ENCODE peak calls at places on chromosomes 6 and 20, in nine cellular contexts. J is IMR-90; T is Ammon's horn; N is ecto neural progenitor cell; U is H9; O is tibial artery; V is stimulated activated CD8-positive, alpha-beta memory T cell treated with anti-CD3 and anti-CD28 coated beads, Interleukin-4, amount 100 ng/mL, for 48 hours; E is nucleus accumbens; Q is lung microvascular endothelial cell. W is an unnamed sample.

GRCh38 chr6:45619994-45620471 is 242.3 kb upstream of the SUPT3H start:
- DNase-seq in Q (no peak), T (no peak), J (peak; percentile 63), N (no peak), O (no peak), E (no peak), V (peak; percentile 53), U (no peak), W (no peak)

GRCh38 chr6:154386848-154387717 is 30.5 kb upstream of the IPCEF1 start:
- DNase-seq in N (no peak), E (no peak), Q (peak; percentile 23), V (no peak), J (peak; percentile 97), T (no peak), U (no peak), O (no peak), W (no peak)

GRCh38 chr6:102023977-102024657 is 630.6 kb downstream of the GRIK2 start:
- DNase-seq in U (no peak), O (no peak), Q (no peak), E (no peak), V (no peak), J (no peak), T (no peak), N (no peak), W (no peak)

GRCh38 chr6:35343835-35344550 is 1.6 kb downstream of the PPARD start:
- DNase-seq in U (no peak), J (no peak), O (no peak), T (no peak), V (no peak), E (no peak), Q (no peak), N (no peak), W (no peak)

GRCh38 chr6:154169193-154169847 is 130.3 kb downstream of the OPRM1 start:
- DNase-seq in O (no peak), Q (no peak), N (no peak), J (no peak), T (peak; percentile 70), E (no peak), V (peak; percentile 50), U (no peak), W (no peak)

GRCh38 chr6:33732819-33733218 is 13.9 kb downstream of the IP6K3 start:
- DNase-seq in T (no peak), N (no peak), J (peak; percentile 38), E (no peak), V (no peak), O (no peak), Q (no peak), U (no peak), W (no peak)

GRCh38 chr6:152748843-152749242 is 1.8 kb upstream of the VIP start:
- DNase-seq in O (no peak), V (no peak), E (no peak), U (no peak), Q (peak; percentile 31), T (no peak), J (peak; percentile 33), N (no peak), W (no peak)

GRCh38 chr6:163757506-163757905 is 343.0 kb downstream of the QKI start:
- DNase-seq in N (no peak), Q (no peak), V (no peak), E (no peak), O (no peak), J (no peak), T (no peak), U (no peak), W (no peak)

GRCh38 chr6:46042355-46042999 is 26.8 kb upstream of the CLIC5 start:
- DNase-seq in Q (peak; percentile 56), E (no peak), T (peak; percentile 13), V (no peak), N (no peak), O (no peak), J (peak; percentile 11), U (peak; percentile 50), W (no peak)

GRCh38 chr6:133241088-133241900 is at the start of gene EYA4:
- DNase-seq in N (peak; percentile 68), E (no peak), T (no peak), Q (peak; percentile 11), V (no peak), U (peak; percentile 52), J (peak; percentile 74), O (no peak), W (no peak)

GRCh38 chr20:53751394-53752368 is 158.0 kb upstream of the ZNF217 start:
- DNase-seq in T (peak; percentile 44), E (no peak), J (no peak), U (no peak), O (no peak), V (peak; percentile 49), Q (peak; percentile 5), N (no peak), W (no peak)

GRCh38 chr20:53421343-53421742 is 172.3 kb downstream of the ZNF217 start:
- DNase-seq in N (no peak), J (no peak), T (no peak), E (no peak), Q (no peak), U (no peak), O (no peak), V (no peak), W (no peak)

GRCh38 chr6:131728296-131728939 is 17.6 kb upstream of the CTAGE9 start:
- DNase-seq in J (peak; percentile 14), O (no peak), N (no peak), V (no peak), T (no peak), Q (no peak), U (no peak), E (no peak), W (no peak)

GRCh38 chr20:11718474-11719094 is 199.1 kb upstream of the BTBD3 start:
- DNase-seq in E (no peak), O (no peak), N (no peak), V (no peak), Q (no peak), T (no peak), U (no peak), J (no peak), W (no peak)

GRCh38 chr6:166934174-166934573 is 22.2 kb downstream of the RNASET2 start:
- DNase-seq in T (no peak), O (no peak), Q (no peak), N (no peak), E (no peak), J (no peak), V (no peak), U (no peak), W (no peak)

GRCh38 chr20:59043698-59044097 is 1.1 kb upstream of the PRELID3B start:
- DNase-seq in T (no peak), V (peak; percentile 39), E (no peak), J (no peak), Q (no peak), O (no peak), U (no peak), N (no peak), W (no peak)

GRCh38 chr6:124822118-124822746 is 140.0 kb upstream of the RNF217 start:
- DNase-seq in U (no peak), V (no peak), O (no peak), E (no peak), N (no peak), Q (no peak), T (no peak), J (no peak), W (no peak)

GRCh38 chr20:57993738-57994431 is 234.6 kb downstream of the ANKRD60 start:
- DNase-seq in T (no peak), J (no peak), N (no peak), V (no peak), U (no peak), O (no peak), Q (no peak), E (no peak), W (no peak)

GRCh38 chr6:111478749-111479148 is 4.3 kb downstream of the REV3L start:
- DNase-seq in U (no peak), J (peak; percentile 72), E (no peak), Q (no peak), V (no peak), T (peak; percentile 43), O (no peak), N (no peak), W (no peak)

GRCh38 chr20:51036827-51037229 is 13.9 kb upstream of the KCNG1 start:
- DNase-seq in E (no peak), T (no peak), J (no peak), V (no peak), Q (no peak), N (no peak), O (no peak), U (no peak), W (no peak)

GRCh38 chr20:57248132-57248797 is 18.2 kb downstream of the BMP7 start:
- DNase-seq in N (no peak), O (no peak), U (no peak), V (no peak), E (no peak), J (no peak), Q (no peak), T (no peak), W (no peak)

GRCh38 chr6:25366785-25367657 is 87.8 kb downstream of the CARMIL1 start:
- DNase-seq in O (no peak), T (no peak), J (no peak), E (no peak), Q (no peak), N (no peak), V (peak; percentile 44), U (no peak), W (no peak)

GRCh38 chr6:163170294-163170883 is 244.1 kb upstream of the QKI start:
- DNase-seq in O (no peak), E (no peak), N (no peak), U (peak; percentile 59), T (no peak), V (peak; percentile 55), J (no peak), Q (peak; percentile 33), W (no peak)

GRCh38 chr6:113476937-113477839 is 380.0 kb upstream of the MARCKS start:
- DNase-seq in O (no peak), J (peak; percentile 40), V (no peak), Q (no peak), N (no peak), E (no peak), U (no peak), T (no peak), W (no peak)

GRCh38 chr6:36169023-36170007 is 27.2 kb upstream of the BRPF3 start:
- DNase-seq in T (no peak), Q (no peak), J (no peak), O (no peak), E (no peak), N (no peak), U (no peak), V (no peak), W (no peak)